ENCODE peak calls at places on chromosomes 6 and 20, in nine cellular contexts. V is MM.1S, F is astrocyte, M is mesenchymal stem cell, B is colonic mucosa, T is GM23248, H is neuronal stem cell, J is IMR-90, L is HCT116. Z is an unnamed sample. For H3K9me3, the result is how much of the 10 kb centered on the place peaks cover.

GRCh38 chr20:37902504-37903313 is at the start of gene VSTM2L:
- DNase-seq in B (no peak), H (no peak), V (no peak), J (peak), T (peak), M (peak), F (peak), L (no peak), Z (no peak)

GRCh38 chr6:16346831-16347230 is 108.4 kb downstream of the GMPR start:
- DNase-seq in T (no peak), B (no peak), V (no peak), F (no peak), J (no peak), L (no peak), M (no peak), H (no peak), Z (no peak)

GRCh38 chr6:95448208-95448607 is 129.1 kb upstream of the MANEA start:
- DNase-seq in M (no peak), L (no peak), F (no peak), H (no peak), J (no peak), B (no peak), V (no peak), T (no peak), Z (no peak)

GRCh38 chr6:25042984-25043725 is 107.4 kb upstream of the RIPOR2 start:
- DNase-seq in M (no peak), J (no peak), B (no peak), H (no peak), T (no peak), V (no peak), F (no peak), L (no peak), Z (no peak)

GRCh38 chr6:61909541-61909940 is 376.5 kb downstream of the KHDRBS2 start:
- DNase-seq in B (no peak), J (no peak), T (no peak), H (no peak), L (no peak), F (no peak), M (no peak), V (no peak), Z (no peak)

GRCh38 chr6:34680802-34681515 is 15.6 kb downstream of the ILRUN start:
- DNase-seq in J (peak), M (peak), F (peak), L (peak), H (no peak), V (no peak), T (peak), B (no peak), Z (no peak)

GRCh38 chr6:42929928-42930360 is 664 bp downstream of the CNPY3 start:
- DNase-seq in V (peak), J (peak), T (peak), L (no peak), F (peak), M (peak), H (no peak), B (no peak), Z (no peak)

GRCh38 chr20:58017237-58017969 is 211.1 kb downstream of the ANKRD60 start:
- DNase-seq in H (no peak), V (no peak), J (peak), L (peak), B (peak), T (peak), F (peak), M (no peak), Z (peak)

GRCh38 chr6:138844203-138844602 is 48.3 kb downstream of the ECT2L start:
- DNase-seq in M (no peak), H (no peak), F (peak), T (peak), J (peak), L (no peak), V (no peak), B (no peak), Z (no peak)

GRCh38 chr6:44064089-44064947 is 62.9 kb downstream of the MRPL14 start:
- DNase-seq in F (peak), M (peak), T (peak), H (no peak), L (no peak), B (no peak), V (no peak), J (peak), Z (no peak)

GRCh38 chr6:43983632-43984031 is 143.6 kb downstream of the MRPL14 start:
- DNase-seq in V (no peak), F (no peak), H (no peak), B (no peak), L (no peak), T (no peak), J (no peak), M (no peak), Z (peak)

GRCh38 chr6:12232339-12232738 is 57.8 kb upstream of the EDN1 start:
- DNase-seq in M (peak), T (peak), V (peak), L (no peak), B (no peak), F (peak), J (peak), H (no peak), Z (no peak)

GRCh38 chr6:52162940-52163908 is 23.0 kb upstream of the IL17A start:
- DNase-seq in B (no peak), H (no peak), T (peak), L (peak), V (peak), M (peak), F (no peak), J (peak), Z (no peak)

GRCh38 chr6:26092443-26092842 is 5.2 kb downstream of the HFE start:
- DNase-seq in V (no peak), T (no peak), F (no peak), J (no peak), B (no peak), H (no peak), M (no peak), L (no peak), Z (no peak)

GRCh38 chr6:26086214-26086613 is 1.0 kb upstream of the HFE start:
- DNase-seq in L (no peak), T (no peak), H (no peak), B (no peak), M (no peak), J (no peak), V (no peak), F (no peak), Z (no peak)

GRCh38 chr6:26088344-26088743 is 1.1 kb downstream of the HFE start:
- DNase-seq in M (peak), T (peak), J (no peak), H (no peak), V (no peak), F (no peak), B (no peak), L (no peak), Z (no peak)

GRCh38 chr6:26089272-26089671 is 2.0 kb downstream of the HFE start:
- DNase-seq in J (no peak), T (peak), H (no peak), B (no peak), L (no peak), F (no peak), V (no peak), M (no peak), Z (no peak)

DNA sequence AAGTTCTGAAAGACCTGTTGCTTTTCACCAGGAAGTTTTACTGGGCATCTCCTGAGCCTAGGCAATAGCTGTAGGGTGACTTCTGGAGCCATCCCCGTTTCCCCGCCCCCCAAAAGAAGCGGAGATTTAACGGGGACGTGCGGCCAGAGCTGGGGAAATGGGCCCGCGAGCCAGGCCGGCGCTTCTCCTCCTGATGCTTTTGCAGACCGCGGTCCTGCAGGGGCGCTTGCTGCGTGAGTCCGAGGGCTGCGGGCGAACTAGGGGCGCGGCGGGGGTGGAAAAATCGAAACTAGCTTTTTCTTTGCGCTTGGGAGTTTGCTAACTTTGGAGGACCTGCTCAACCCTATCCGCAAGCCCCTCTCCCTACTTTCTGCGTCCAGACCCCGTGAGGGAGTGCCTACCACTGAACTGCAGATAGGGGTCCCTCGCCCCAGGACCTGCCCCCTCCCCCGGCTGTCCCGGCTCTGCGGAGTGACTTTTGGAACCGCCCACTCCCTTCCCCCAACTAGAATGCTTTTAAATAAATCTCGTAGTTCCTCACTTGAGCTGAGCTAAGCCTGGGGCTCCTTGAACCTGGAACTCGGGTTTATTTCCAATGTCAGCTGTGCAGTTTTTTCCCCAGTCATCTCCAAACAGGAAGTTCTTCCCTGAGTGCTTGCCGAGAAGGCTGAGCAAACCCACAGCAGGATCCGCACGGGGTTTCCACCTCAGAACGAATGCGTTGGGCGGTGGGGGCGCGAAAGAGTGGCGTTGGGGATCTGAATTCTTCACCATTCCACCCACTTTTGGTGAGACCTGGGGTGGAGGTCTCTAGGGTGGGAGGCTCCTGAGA is at the start of gene HFE:
- DNase-seq in H (no peak), T (peak), B (peak), M (peak), J (peak), V (no peak), F (peak), L (no peak), Z (peak)
- H3K9ac ChIP-seq in H (no peak), T (peak), B (peak), M (peak), J (peak), V (peak), F (peak), L (peak), Z (peak)

GRCh38 chr6:132491303-132491702 is 21.6 kb downstream of the STX7 start:
- DNase-seq in V (no peak), L (no peak), B (no peak), H (no peak), M (no peak), F (peak), J (peak), T (peak), Z (no peak)

GRCh38 chr6:132487762-132488161 is 25.2 kb downstream of the STX7 start:
- DNase-seq in L (no peak), H (no peak), M (no peak), V (no peak), F (no peak), J (no peak), B (no peak), T (no peak), Z (no peak)

GRCh38 chr6:132490024-132490423 is 22.9 kb downstream of the STX7 start:
- DNase-seq in M (peak), L (no peak), H (no peak), F (no peak), B (no peak), V (no peak), T (peak), J (no peak), Z (no peak)

GRCh38 chr6:132490478-132491204 is 22.3 kb downstream of the STX7 start:
- DNase-seq in B (no peak), T (peak), H (no peak), J (no peak), F (no peak), M (no peak), V (no peak), L (no peak), Z (no peak)

GRCh38 chr6:132489376-132489775 is 23.5 kb downstream of the STX7 start:
- DNase-seq in J (no peak), F (no peak), L (no peak), M (no peak), V (no peak), B (no peak), T (no peak), H (no peak), Z (no peak)
- H3K4me3 ChIP-seq in J (no peak), F (no peak), L (no peak), M (peak), V (no peak), B (no peak), T (no peak), H (no peak), Z (no peak)

GRCh38 chr6:145729887-145730286 is 5.4 kb downstream of the EPM2A start:
- DNase-seq in B (no peak), V (no peak), F (no peak), H (no peak), J (no peak), M (no peak), L (no peak), T (no peak), Z (no peak)

GRCh38 chr6:145731432-145731831 is 3.9 kb downstream of the EPM2A start:
- DNase-seq in J (no peak), T (no peak), L (no peak), F (no peak), B (no peak), M (no peak), H (no peak), V (no peak), Z (no peak)

GRCh38 chr6:145723646-145724045 is 11.7 kb downstream of the EPM2A start:
- DNase-seq in F (no peak), H (no peak), B (no peak), V (no peak), L (no peak), J (peak), M (no peak), T (no peak), Z (no peak)

GRCh38 chr6:145728986-145729385 is 6.3 kb downstream of the EPM2A start:
- DNase-seq in F (no peak), B (no peak), H (no peak), V (no peak), M (no peak), J (no peak), L (no peak), T (no peak), Z (no peak)

DNA sequence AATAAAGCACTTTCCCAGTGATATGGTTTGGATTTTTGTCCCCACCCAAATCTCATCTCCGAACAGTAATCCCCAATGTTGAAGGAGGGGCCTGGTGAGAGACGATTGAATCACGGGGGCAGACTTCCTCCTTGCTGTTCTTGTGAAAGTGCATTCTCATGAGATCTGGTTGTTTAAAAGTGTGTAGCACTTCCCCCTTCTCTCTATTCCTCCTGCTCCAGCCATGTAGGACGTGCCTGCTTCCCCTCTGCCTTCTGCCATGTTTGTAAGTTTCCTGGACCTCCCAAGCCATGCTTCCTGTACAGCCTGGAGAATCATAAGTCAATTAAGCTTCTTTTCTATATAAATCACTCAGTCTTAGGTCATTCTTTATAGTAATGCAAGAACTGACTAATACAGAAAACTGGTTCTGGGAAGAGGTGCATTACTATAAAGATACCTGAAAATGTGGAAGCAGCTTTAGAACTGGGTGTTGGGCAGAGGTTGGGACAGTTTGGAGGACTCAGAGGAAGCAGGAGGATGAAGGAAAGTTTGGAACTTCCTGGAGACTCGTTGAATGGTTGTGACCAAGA is 7.4 kb downstream of the EPM2A start:
- DNase-seq in F (no peak), L (no peak), J (no peak), V (no peak), T (no peak), M (no peak), B (no peak), H (no peak), Z (no peak)
- H3K9me3 ChIP-seq in F (under half), L (under half), J (under half), V (under half), T (under half), M (under half), B (under half), H (under half), Z (under half)

GRCh38 chr20:50519036-50519780 is 9.0 kb downstream of the PTPN1 start:
- DNase-seq in B (no peak), T (no peak), M (no peak), F (no peak), L (no peak), H (no peak), J (no peak), V (no peak), Z (no peak)

GRCh38 chr20:50517817-50518154 is 7.6 kb downstream of the PTPN1 start:
- DNase-seq in L (no peak), J (no peak), H (no peak), B (no peak), M (no peak), V (no peak), F (no peak), T (no peak), Z (no peak)

GRCh38 chr20:50516180-50516934 is 6.2 kb downstream of the PTPN1 start:
- DNase-seq in H (no peak), L (no peak), B (no peak), V (no peak), M (no peak), F (no peak), J (no peak), T (no peak), Z (no peak)

GRCh38 chr20:50516935-50517816 is 7.0 kb downstream of the PTPN1 start:
- DNase-seq in T (no peak), L (no peak), B (no peak), V (no peak), J (no peak), F (no peak), H (no peak), M (no peak), Z (no peak)

GRCh38 chr20:50518270-50518721 is 8.1 kb downstream of the PTPN1 start:
- DNase-seq in V (no peak), F (peak), L (no peak), M (peak), H (no peak), J (peak), B (no peak), T (peak), Z (no peak)
- H3K9ac ChIP-seq in V (no peak), F (peak), L (no peak), M (peak), H (no peak), J (peak), B (no peak), T (no peak), Z (no peak)

GRCh38 chr6:81843302-81843701 is 90.8 kb upstream of the TENT5A start:
- DNase-seq in M (no peak), T (no peak), H (no peak), L (no peak), V (no peak), J (no peak), B (no peak), F (no peak), Z (no peak)

GRCh38 chr6:81834141-81834621 is 81.7 kb upstream of the TENT5A start:
- DNase-seq in J (peak), L (no peak), M (peak), T (peak), F (peak), B (peak), V (no peak), H (no peak), Z (no peak)

GRCh38 chr6:81842254-81842653 is 89.8 kb upstream of the TENT5A start:
- DNase-seq in M (no peak), J (no peak), F (no peak), L (no peak), V (no peak), T (no peak), B (no peak), H (no peak), Z (no peak)

GRCh38 chr6:81838724-81839425 is 86.4 kb upstream of the TENT5A start:
- DNase-seq in F (no peak), V (no peak), J (no peak), H (no peak), L (no peak), T (peak), B (no peak), M (no peak), Z (no peak)

DNA sequence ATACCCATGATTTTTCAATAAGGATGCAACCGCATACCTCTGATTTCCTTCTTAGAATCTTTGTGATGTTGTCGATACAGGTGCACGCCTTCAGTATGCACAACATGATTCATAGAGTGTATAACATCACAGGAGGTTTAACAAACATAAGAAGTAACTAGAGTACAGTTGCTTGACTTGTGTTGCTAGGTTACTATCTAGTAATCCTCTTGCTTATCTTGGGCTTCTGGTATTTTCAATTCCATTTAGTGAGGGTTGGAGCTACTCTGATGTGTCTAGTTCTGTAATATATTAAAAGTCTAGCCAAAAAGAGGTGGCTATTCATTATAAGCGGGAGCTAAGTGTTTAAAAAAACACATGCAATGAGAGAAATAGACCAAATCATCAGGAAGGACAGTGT is 85.5 kb upstream of the TENT5A start:
- DNase-seq in V (no peak), T (no peak), J (peak), M (peak), H (no peak), B (no peak), L (no peak), F (peak), Z (no peak)
- H3K4me3 ChIP-seq in V (no peak), T (no peak), J (no peak), M (no peak), H (no peak), B (no peak), L (no peak), F (no peak), Z (no peak)

DNA sequence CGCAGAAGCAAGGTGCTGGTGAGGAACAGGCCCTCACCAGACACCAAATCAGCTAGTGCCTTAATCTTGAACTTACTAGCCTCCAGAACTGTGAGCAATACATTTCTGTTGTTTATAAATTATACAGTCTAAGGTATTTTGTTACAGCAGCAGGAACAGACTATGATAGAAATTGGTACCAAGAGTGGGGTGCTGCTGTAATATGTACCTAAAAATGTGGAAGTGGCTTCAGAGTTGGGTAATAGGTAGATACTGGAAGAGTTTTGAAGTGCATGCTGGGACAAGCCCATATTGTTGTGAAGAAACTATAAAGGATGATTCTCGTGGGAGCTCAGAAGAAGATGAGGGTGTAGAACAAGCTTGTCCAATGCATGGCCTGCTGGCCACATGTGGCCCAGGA is 866.8 kb downstream of the C6orf118 start:
- DNase-seq in L (no peak), F (no peak), B (no peak), J (no peak), H (no peak), T (no peak), M (no peak), V (no peak), Z (no peak)
- H3K9me3 ChIP-seq in L (under half), F (under half), B (under half), J (under half), H (under half), T (under half), M (under half), V (under half), Z (under half)

Z was measured in kidney.